ENCODE peak calls at places on chromosome 11, in eight cellular contexts. One of them, this sample, is unnamed. For H3K4me1, the result is how much of the 10 kb centered on the place peaks cover.

GRCh38 chr11:44454686-44455085 is 110.8 kb upstream of the CD82 start:
- DNase-seq in CD8-positive, alpha-beta memory T cell: no peak
- DNase-seq in IMR-90: no peak
- DNase-seq in heart right ventricle: peak
- DNase-seq in A549: no peak
- DNase-seq in tibial nerve: no peak
- DNase-seq in endodermal cell: no peak
- DNase-seq in cardiac muscle cell: no peak
- DNase-seq in this sample: no peak

GRCh38 chr11:19279455-19279854 is 38.7 kb upstream of the E2F8 start:
- DNase-seq in CD8-positive, alpha-beta memory T cell: no peak
- DNase-seq in IMR-90: no peak
- DNase-seq in heart right ventricle: no peak
- DNase-seq in A549: peak
- DNase-seq in tibial nerve: no peak
- DNase-seq in endodermal cell: peak
- DNase-seq in cardiac muscle cell: no peak
- DNase-seq in this sample: no peak

GRCh38 chr11:7579226-7579825 is 65.5 kb downstream of the PPFIBP2 start:
- DNase-seq in CD8-positive, alpha-beta memory T cell: no peak
- DNase-seq in IMR-90: peak
- DNase-seq in heart right ventricle: no peak
- DNase-seq in A549: no peak
- DNase-seq in tibial nerve: no peak
- DNase-seq in endodermal cell: no peak
- DNase-seq in cardiac muscle cell: no peak
- DNase-seq in this sample: no peak

GRCh38 chr11:44979536-44980399 is 29.1 kb upstream of the TP53I11 start:
- DNase-seq in CD8-positive, alpha-beta memory T cell: no peak
- DNase-seq in IMR-90: no peak
- DNase-seq in heart right ventricle: peak
- DNase-seq in A549: peak
- DNase-seq in tibial nerve: no peak
- DNase-seq in endodermal cell: peak
- DNase-seq in cardiac muscle cell: no peak
- DNase-seq in this sample: no peak

GRCh38 chr11:78938036-78938435 is 363.4 kb upstream of the NARS2 start:
- DNase-seq in CD8-positive, alpha-beta memory T cell: no peak
- DNase-seq in IMR-90: no peak
- DNase-seq in heart right ventricle: no peak
- DNase-seq in A549: no peak
- DNase-seq in tibial nerve: no peak
- DNase-seq in endodermal cell: no peak
- DNase-seq in cardiac muscle cell: no peak
- DNase-seq in this sample: no peak

GRCh38 chr11:76234704-76235232 is 28.5 kb upstream of the WNT11 start:
- DNase-seq in CD8-positive, alpha-beta memory T cell: no peak
- DNase-seq in IMR-90: no peak
- DNase-seq in heart right ventricle: peak
- DNase-seq in A549: no peak
- DNase-seq in tibial nerve: peak
- DNase-seq in endodermal cell: no peak
- DNase-seq in cardiac muscle cell: no peak
- DNase-seq in this sample: no peak

GRCh38 chr11:64810891-64811272 is 531 bp upstream of the MEN1 start:
- DNase-seq in CD8-positive, alpha-beta memory T cell: no peak
- DNase-seq in IMR-90: no peak
- DNase-seq in heart right ventricle: no peak
- DNase-seq in A549: no peak
- DNase-seq in tibial nerve: peak
- DNase-seq in endodermal cell: no peak
- DNase-seq in cardiac muscle cell: no peak
- DNase-seq in this sample: no peak

GRCh38 chr11:101401245-101401644 is 182.6 kb downstream of the TRPC6 start:
- DNase-seq in CD8-positive, alpha-beta memory T cell: no peak
- DNase-seq in IMR-90: peak
- DNase-seq in heart right ventricle: no peak
- DNase-seq in A549: no peak
- DNase-seq in tibial nerve: no peak
- DNase-seq in endodermal cell: no peak
- DNase-seq in cardiac muscle cell: no peak
- DNase-seq in this sample: no peak

GRCh38 chr11:43567396-43567975 is 113.1 kb upstream of the HSD17B12 start:
- DNase-seq in CD8-positive, alpha-beta memory T cell: no peak
- DNase-seq in IMR-90: peak
- DNase-seq in heart right ventricle: no peak
- DNase-seq in A549: peak
- DNase-seq in tibial nerve: no peak
- DNase-seq in endodermal cell: peak
- DNase-seq in cardiac muscle cell: peak
- DNase-seq in this sample: no peak

GRCh38 chr11:103091441-103091809 is 535 bp downstream of the DCUN1D5 start:
- DNase-seq in CD8-positive, alpha-beta memory T cell: peak
- DNase-seq in IMR-90: peak
- DNase-seq in heart right ventricle: peak
- DNase-seq in A549: peak
- DNase-seq in tibial nerve: no peak
- DNase-seq in endodermal cell: peak
- DNase-seq in cardiac muscle cell: peak
- DNase-seq in this sample: peak

GRCh38 chr11:83933008-83933407 is 646.8 kb upstream of the CCDC90B start:
- DNase-seq in CD8-positive, alpha-beta memory T cell: no peak
- DNase-seq in IMR-90: no peak
- DNase-seq in heart right ventricle: no peak
- DNase-seq in A549: no peak
- DNase-seq in tibial nerve: no peak
- DNase-seq in endodermal cell: no peak
- DNase-seq in cardiac muscle cell: no peak
- DNase-seq in this sample: no peak
- H3K4me1 ChIP-seq in CD8-positive, alpha-beta memory T cell: under half
- H3K4me1 ChIP-seq in IMR-90: under half
- H3K4me1 ChIP-seq in heart right ventricle: under half
- H3K4me1 ChIP-seq in A549: under half
- H3K4me1 ChIP-seq in tibial nerve: under half
- H3K4me1 ChIP-seq in endodermal cell: under half
- H3K4me1 ChIP-seq in cardiac muscle cell: under half
- H3K4me1 ChIP-seq in this sample: under half

GRCh38 chr11:69372589-69373250 is 78.8 kb downstream of the MYEOV start:
- DNase-seq in CD8-positive, alpha-beta memory T cell: no peak
- DNase-seq in IMR-90: no peak
- DNase-seq in heart right ventricle: no peak
- DNase-seq in A549: no peak
- DNase-seq in tibial nerve: no peak
- DNase-seq in endodermal cell: peak
- DNase-seq in cardiac muscle cell: no peak
- DNase-seq in this sample: no peak
- H3K4me1 ChIP-seq in CD8-positive, alpha-beta memory T cell: under half
- H3K4me1 ChIP-seq in IMR-90: under half
- H3K4me1 ChIP-seq in heart right ventricle: under half
- H3K4me1 ChIP-seq in A549: under half
- H3K4me1 ChIP-seq in tibial nerve: under half
- H3K4me1 ChIP-seq in endodermal cell: under half
- H3K4me1 ChIP-seq in cardiac muscle cell: under half
- H3K4me1 ChIP-seq in this sample: under half

DNA sequence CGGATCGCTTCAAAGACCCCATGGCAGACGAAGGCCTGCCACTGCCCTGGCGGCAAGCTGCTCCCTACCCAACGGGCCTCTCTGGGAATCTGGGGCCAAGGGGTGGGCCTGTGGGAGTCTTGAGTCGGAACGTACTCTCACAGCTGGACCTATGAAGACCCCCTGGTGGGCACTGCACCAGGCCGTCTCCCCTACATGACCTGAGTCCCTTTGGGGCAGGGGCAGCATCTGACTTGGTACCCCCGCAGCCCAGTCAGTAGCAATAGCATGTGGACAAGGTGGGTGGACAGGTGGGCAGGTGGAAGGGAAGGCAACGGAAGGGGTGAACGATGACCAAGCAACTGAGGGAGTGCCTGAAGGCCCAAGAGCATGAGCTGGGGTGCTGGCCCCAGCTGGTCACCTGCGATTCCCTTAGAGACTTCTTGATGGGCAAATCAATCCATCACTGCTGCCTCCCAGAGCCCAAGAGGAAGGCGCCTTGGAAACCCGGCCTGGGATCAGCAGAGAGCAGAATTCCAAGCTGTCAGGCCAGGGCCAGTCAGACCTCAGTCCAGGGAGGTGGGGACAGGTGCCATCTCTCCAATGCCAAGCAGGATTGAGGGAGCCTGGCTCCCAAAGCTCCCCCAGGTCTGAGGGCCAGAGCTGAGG is 35.3 kb downstream of the ARAP1 start:
- DNase-seq in CD8-positive, alpha-beta memory T cell: no peak
- DNase-seq in IMR-90: no peak
- DNase-seq in heart right ventricle: no peak
- DNase-seq in A549: no peak
- DNase-seq in tibial nerve: no peak
- DNase-seq in endodermal cell: no peak
- DNase-seq in cardiac muscle cell: no peak
- DNase-seq in this sample: no peak
- H3K4me1 ChIP-seq in CD8-positive, alpha-beta memory T cell: half or more
- H3K4me1 ChIP-seq in IMR-90: under half
- H3K4me1 ChIP-seq in heart right ventricle: half or more
- H3K4me1 ChIP-seq in A549: under half
- H3K4me1 ChIP-seq in tibial nerve: under half
- H3K4me1 ChIP-seq in endodermal cell: under half
- H3K4me1 ChIP-seq in cardiac muscle cell: half or more
- H3K4me1 ChIP-seq in this sample: under half

DNA sequence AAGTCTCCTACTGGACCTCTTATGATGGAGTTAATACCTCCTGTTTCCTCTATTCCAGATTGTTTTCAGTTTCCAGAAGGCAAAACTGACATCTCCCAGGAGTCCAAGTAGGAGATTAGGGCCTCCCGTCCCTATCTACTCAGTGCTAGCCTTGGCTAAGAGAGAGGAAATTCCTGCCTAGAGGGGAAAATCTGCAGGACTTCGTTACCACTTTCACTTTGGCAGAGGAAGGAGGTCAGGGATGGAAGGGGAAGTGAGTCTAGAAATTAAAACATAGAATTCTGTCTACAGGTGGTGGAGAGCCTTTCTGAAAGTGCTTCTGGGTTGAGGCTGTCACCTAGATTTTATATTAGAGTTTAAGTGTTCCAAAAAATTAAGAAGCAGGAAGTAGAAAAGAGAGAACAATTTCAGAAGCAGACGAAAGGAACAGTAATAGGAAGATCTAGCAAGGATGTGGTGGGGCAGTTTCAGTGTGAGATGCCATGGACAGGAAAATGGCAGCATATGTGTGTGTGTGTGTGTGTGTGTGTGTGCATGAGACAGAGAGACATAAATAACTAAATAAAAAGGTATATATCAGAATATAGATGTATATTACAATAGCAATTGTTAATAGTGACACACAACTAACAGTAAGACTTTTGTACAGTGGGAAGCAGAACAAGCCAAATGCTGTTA is 2.4 kb upstream of the TRIM68 start:
- DNase-seq in CD8-positive, alpha-beta memory T cell: peak
- DNase-seq in IMR-90: peak
- DNase-seq in heart right ventricle: no peak
- DNase-seq in A549: no peak
- DNase-seq in tibial nerve: no peak
- DNase-seq in endodermal cell: no peak
- DNase-seq in cardiac muscle cell: no peak
- DNase-seq in this sample: no peak
- H3K4me1 ChIP-seq in CD8-positive, alpha-beta memory T cell: under half
- H3K4me1 ChIP-seq in IMR-90: under half
- H3K4me1 ChIP-seq in heart right ventricle: under half
- H3K4me1 ChIP-seq in A549: under half
- H3K4me1 ChIP-seq in tibial nerve: under half
- H3K4me1 ChIP-seq in endodermal cell: under half
- H3K4me1 ChIP-seq in cardiac muscle cell: under half
- H3K4me1 ChIP-seq in this sample: under half

GRCh38 chr11:123481647-123482046 is 51.6 kb downstream of the GRAMD1B start:
- DNase-seq in CD8-positive, alpha-beta memory T cell: no peak
- DNase-seq in IMR-90: no peak
- DNase-seq in heart right ventricle: no peak
- DNase-seq in A549: no peak
- DNase-seq in tibial nerve: no peak
- DNase-seq in endodermal cell: no peak
- DNase-seq in cardiac muscle cell: no peak
- DNase-seq in this sample: no peak

GRCh38 chr11:123482225-123482624 is 52.2 kb downstream of the GRAMD1B start:
- DNase-seq in CD8-positive, alpha-beta memory T cell: no peak
- DNase-seq in IMR-90: peak
- DNase-seq in heart right ventricle: no peak
- DNase-seq in A549: no peak
- DNase-seq in tibial nerve: no peak
- DNase-seq in endodermal cell: no peak
- DNase-seq in cardiac muscle cell: no peak
- DNase-seq in this sample: no peak

GRCh38 chr11:123483465-123483864 is 53.4 kb downstream of the GRAMD1B start:
- DNase-seq in CD8-positive, alpha-beta memory T cell: no peak
- DNase-seq in IMR-90: no peak
- DNase-seq in heart right ventricle: no peak
- DNase-seq in A549: no peak
- DNase-seq in tibial nerve: no peak
- DNase-seq in endodermal cell: no peak
- DNase-seq in cardiac muscle cell: no peak
- DNase-seq in this sample: no peak

GRCh38 chr11:123484448-123484847 is 54.4 kb downstream of the GRAMD1B start:
- DNase-seq in CD8-positive, alpha-beta memory T cell: no peak
- DNase-seq in IMR-90: no peak
- DNase-seq in heart right ventricle: no peak
- DNase-seq in A549: no peak
- DNase-seq in tibial nerve: no peak
- DNase-seq in endodermal cell: no peak
- DNase-seq in cardiac muscle cell: no peak
- DNase-seq in this sample: no peak

GRCh38 chr11:123483058-123483457 is 53.0 kb downstream of the GRAMD1B start:
- DNase-seq in CD8-positive, alpha-beta memory T cell: no peak
- DNase-seq in IMR-90: peak
- DNase-seq in heart right ventricle: no peak
- DNase-seq in A549: peak
- DNase-seq in tibial nerve: no peak
- DNase-seq in endodermal cell: no peak
- DNase-seq in cardiac muscle cell: no peak
- DNase-seq in this sample: no peak
- H3K4me1 ChIP-seq in CD8-positive, alpha-beta memory T cell: under half
- H3K4me1 ChIP-seq in IMR-90: under half
- H3K4me1 ChIP-seq in heart right ventricle: under half
- H3K4me1 ChIP-seq in A549: under half
- H3K4me1 ChIP-seq in tibial nerve: under half
- H3K4me1 ChIP-seq in endodermal cell: under half
- H3K4me1 ChIP-seq in cardiac muscle cell: under half
- H3K4me1 ChIP-seq in this sample: under half

DNA sequence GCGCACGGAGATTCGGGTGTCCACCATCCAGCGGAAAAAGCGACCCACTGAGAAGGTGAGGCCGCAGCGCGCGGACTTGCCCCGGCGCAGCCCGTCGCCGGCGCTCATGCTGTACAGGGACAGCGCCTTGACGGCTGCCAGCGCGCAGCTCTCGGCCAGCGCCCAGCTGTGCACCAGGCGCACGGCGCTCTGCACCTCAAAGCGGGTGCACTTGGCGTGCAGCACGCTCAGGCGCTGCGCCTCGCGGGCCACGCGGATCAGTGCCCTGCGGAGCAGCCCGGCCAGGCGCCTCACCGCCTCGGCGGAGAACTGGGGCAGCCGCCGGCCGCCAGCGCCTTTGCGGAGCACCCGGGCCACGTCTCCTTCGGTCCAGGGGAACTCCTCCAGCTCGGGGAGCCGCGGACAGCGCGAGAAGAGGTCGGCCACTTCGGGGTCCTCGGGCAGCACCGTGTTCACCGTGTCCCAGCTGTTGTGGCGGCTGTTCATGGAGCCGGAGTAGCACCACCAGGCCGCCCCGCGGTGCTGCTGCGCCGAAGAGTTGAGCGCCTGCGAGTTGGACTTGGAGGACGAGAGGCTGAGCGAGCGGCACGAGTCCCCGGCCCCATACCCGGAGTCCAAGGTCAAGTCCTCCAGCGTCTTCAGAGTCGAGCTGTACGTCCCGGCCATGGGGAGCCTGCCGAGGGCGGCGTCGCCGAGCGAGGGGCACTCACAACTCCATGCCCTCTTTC is 728 bp downstream of the ABTB2 start:
- DNase-seq in CD8-positive, alpha-beta memory T cell: peak
- DNase-seq in IMR-90: peak
- DNase-seq in heart right ventricle: peak
- DNase-seq in A549: peak
- DNase-seq in tibial nerve: peak
- DNase-seq in endodermal cell: peak
- DNase-seq in cardiac muscle cell: peak
- DNase-seq in this sample: peak
- H3K4me1 ChIP-seq in CD8-positive, alpha-beta memory T cell: under half
- H3K4me1 ChIP-seq in IMR-90: under half
- H3K4me1 ChIP-seq in heart right ventricle: under half
- H3K4me1 ChIP-seq in A549: under half
- H3K4me1 ChIP-seq in tibial nerve: under half
- H3K4me1 ChIP-seq in endodermal cell: under half
- H3K4me1 ChIP-seq in cardiac muscle cell: under half
- H3K4me1 ChIP-seq in this sample: under half